ENCODE peak calls at places on chromosome 11, in four cellular contexts. K is head of caudate nucleus, A is neural progenitor cell, D is lower lobe of right lung. I is an unnamed sample.

GRCh38 chr11:110903378-110903777 is 191.1 kb upstream of the ARHGAP20 start:
- DNase-seq in K (no peak), A (no peak), D (no peak), I (no peak)

GRCh38 chr11:75786101-75786736 is 17.6 kb downstream of the DGAT2 start:
- DNase-seq in K (no peak), A (no peak), D (no peak), I (no peak)

GRCh38 chr11:8721740-8722139 is 39.1 kb downstream of the RPL27A start:
- DNase-seq in K (no peak), A (peak; percentile 21), D (no peak), I (no peak)

GRCh38 chr11:27524155-27524554 is 17.6 kb upstream of the LIN7C start:
- DNase-seq in K (no peak), A (peak; percentile 27), D (no peak), I (no peak)

GRCh38 chr11:65862941-65863888 is 3.0 kb downstream of the MUS81 start:
- DNase-seq in K (no peak), A (peak; percentile 1), D (peak; percentile 43), I (no peak)

GRCh38 chr11:68532719-68533369 is 72.3 kb downstream of the PPP6R3 start:
- DNase-seq in K (no peak), A (no peak), D (no peak), I (no peak)

GRCh38 chr11:118076754-118077281 is at the start of gene TMPRSS4:
- DNase-seq in K (no peak), A (no peak), D (peak; percentile 60), I (no peak)

GRCh38 chr11:91773090-91773489 is 451.5 kb upstream of the FAT3 start:
- DNase-seq in K (no peak), A (peak; percentile 53), D (no peak), I (no peak)

GRCh38 chr11:40924915-40925314 is 534.5 kb downstream of the LRRC4C start:
- DNase-seq in K (no peak), A (peak; percentile 3), D (no peak), I (no peak)

GRCh38 chr11:110356769-110357671 is 60.6 kb upstream of the RDX start:
- DNase-seq in K (no peak), A (no peak), D (no peak), I (no peak)

GRCh38 chr11:65124480-65125196 is 2.5 kb downstream of the MRPL49 start:
- DNase-seq in K (no peak), A (no peak), D (no peak), I (peak; percentile 47)

GRCh38 chr11:118911880-118912741 is 13.6 kb downstream of the BCL9L start:
- DNase-seq in K (peak; percentile 86), A (peak; percentile 78), D (no peak), I (peak; percentile 95)

GRCh38 chr11:44400431-44400830 is 90.5 kb upstream of the ALX4 start:
- DNase-seq in K (no peak), A (no peak), D (no peak), I (no peak)

GRCh38 chr11:119794756-119795155 is 65.8 kb upstream of the NECTIN1 start:
- DNase-seq in K (no peak), A (no peak), D (no peak), I (no peak)

GRCh38 chr11:130313383-130314183 is 1.1 kb downstream of the ZBTB44 start:
- DNase-seq in K (no peak), A (no peak), D (no peak), I (no peak)

GRCh38 chr11:5336331-5336730 is 7.0 kb downstream of the OR51B5 start:
- DNase-seq in K (no peak), A (no peak), D (no peak), I (no peak)

GRCh38 chr11:66725646-66726045 is 3.4 kb downstream of the SPTBN2 start:
- DNase-seq in K (no peak), A (peak; percentile 69), D (no peak), I (peak; percentile 75)

GRCh38 chr11:11587122-11587521 is 34.7 kb downstream of the GALNT18 start:
- DNase-seq in K (no peak), A (no peak), D (no peak), I (no peak)

GRCh38 chr11:6566704-6567370 is 36.6 kb downstream of the RRP8 start:
- DNase-seq in K (no peak), A (no peak), D (no peak), I (no peak)

GRCh38 chr11:121482231-121483129 is 29.7 kb upstream of the SORL1-AS1 start:
- DNase-seq in K (no peak), A (no peak), D (no peak), I (no peak)

GRCh38 chr11:62953811-62954210 is 31.0 kb downstream of the SLC22A6 start:
- DNase-seq in K (no peak), A (no peak), D (no peak), I (no peak)